ENCODE peak calls at places on chromosomes 5 and 9, in five cellular contexts. P is HCEC 1CT, R is mesendoderm, N is C1 segment of cervical spinal cord, C is HEK293T. D is an unnamed sample.

GRCh38 chr9:14281136-14281795 is 32.7 kb downstream of the NFIB start:
- DNase-seq in P (no peak), R (no peak), N (no peak), C (no peak), D (no peak)

GRCh38 chr9:35660966-35661413 is 2.9 kb downstream of the CCDC107 start:
- DNase-seq in P (peak), R (peak), N (no peak), C (no peak), D (peak)

GRCh38 chr5:669111-669841 is 23.9 kb downstream of the TPPP start:
- DNase-seq in P (no peak), R (peak), N (peak), C (peak), D (no peak)

GRCh38 chr5:172852490-172853354 is 18.7 kb downstream of the ERGIC1 start:
- DNase-seq in P (no peak), R (no peak), N (no peak), C (no peak), D (no peak)

GRCh38 chr9:126947529-126947928 is 32.9 kb downstream of the RALGPS1 start:
- DNase-seq in P (no peak), R (peak), N (no peak), C (no peak), D (peak)

GRCh38 chr5:172441262-172441751 is 13.0 kb downstream of the SH3PXD2B start:
- DNase-seq in P (no peak), R (no peak), N (no peak), C (no peak), D (no peak)

GRCh38 chr9:34636791-34637355 is 714 bp downstream of the SIGMAR1 start:
- DNase-seq in P (peak), R (no peak), N (no peak), C (no peak), D (no peak)

GRCh38 chr9:33106827-33107621 is 30.6 kb upstream of the SMU1 start:
- DNase-seq in P (peak), R (peak), N (no peak), C (no peak), D (no peak)

GRCh38 chr9:136267261-136268111 is 21.9 kb upstream of the QSOX2 start:
- DNase-seq in P (peak), R (peak), N (peak), C (peak), D (peak)

GRCh38 chr9:130036099-130036498 is 6.9 kb downstream of the FNBP1 start:
- DNase-seq in P (peak), R (no peak), N (no peak), C (no peak), D (no peak)

GRCh38 chr5:10828241-10828640 is 67.2 kb upstream of the DAP start:
- DNase-seq in P (peak), R (no peak), N (no peak), C (no peak), D (no peak)

GRCh38 chr9:95040106-95040505 is 277.4 kb downstream of the FANCC start:
- DNase-seq in P (no peak), R (no peak), N (no peak), C (no peak), D (no peak)

GRCh38 chr9:136595245-136596218 is 49.7 kb upstream of the NOTCH1 start:
- DNase-seq in P (no peak), R (no peak), N (no peak), C (no peak), D (no peak)

GRCh38 chr5:135814254-135814653 is 20.2 kb upstream of the SLC25A48 start:
- DNase-seq in P (no peak), R (peak), N (no peak), C (no peak), D (no peak)

GRCh38 chr5:137075163-137075970 is 423.8 kb downstream of the SPOCK1 start:
- DNase-seq in P (no peak), R (peak), N (no peak), C (peak), D (peak)

GRCh38 chr5:89313804-89314588 is 431.0 kb upstream of the MEF2C start:
- DNase-seq in P (peak), R (peak), N (no peak), C (no peak), D (no peak)

GRCh38 chr9:36276840-36277239 is 18.6 kb upstream of the GNE start:
- DNase-seq in P (peak), R (no peak), N (no peak), C (peak), D (peak)

GRCh38 chr5:175803254-175803653 is 68.1 kb upstream of the CPLX2 start:
- DNase-seq in P (no peak), R (no peak), N (no peak), C (no peak), D (no peak)

GRCh38 chr5:22719842-22720241 is 133.3 kb downstream of the CDH12 start:
- DNase-seq in P (no peak), R (no peak), N (no peak), C (no peak), D (no peak)

GRCh38 chr5:56128166-56128565 is 105.0 kb downstream of the ANKRD55 start:
- DNase-seq in P (no peak), R (no peak), N (no peak), C (no peak), D (no peak)

GRCh38 chr5:172585114-172585513 is 55.9 kb upstream of the NEURL1B start:
- DNase-seq in P (no peak), R (no peak), N (no peak), C (no peak), D (no peak)

D was measured in T47D.